ENCODE peak calls at places on chromosomes 11 and 22, in ten cellular contexts. D, T, C, Q, R, L, X, W, Z and J are unnamed samples.
A peak's percentile ranks its signal among the peaks of the same experiment; 100 is the strongest.

GRCh38 chr11:336666-337002 is 16.0 kb upstream of the IFITM3 start:
- DNase-seq in D (no peak), T (no peak), C (no peak), Q (no peak), R (no peak), L (no peak), X (no peak), W (no peak), Z (no peak), J (no peak)

GRCh38 chr11:22656128-22656527 is 10.3 kb upstream of the GAS2 start:
- DNase-seq in D (no peak), T (no peak), C (peak; percentile 11), Q (no peak), R (no peak), L (no peak), X (no peak), W (no peak), Z (peak; percentile 41), J (no peak)

GRCh38 chr22:49291781-49292180 is 535.9 kb downstream of the BRD1 start:
- DNase-seq in D (no peak), T (no peak), C (no peak), Q (no peak), R (no peak), L (no peak), X (no peak), W (no peak), Z (no peak), J (no peak)

GRCh38 chr22:36546092-36546804 is 17.3 kb upstream of the EIF3D start:
- DNase-seq in D (peak; percentile 24), T (peak; percentile 52), C (peak; percentile 63), Q (no peak), R (peak; percentile 72), L (peak; percentile 72), X (no peak), W (peak; percentile 75), Z (peak; percentile 90), J (no peak)

GRCh38 chr11:63667993-63668392 is 3.2 kb downstream of the ATL3 start:
- DNase-seq in D (no peak), T (no peak), C (peak; percentile 96), Q (no peak), R (peak; percentile 91), L (no peak), X (no peak), W (no peak), Z (peak; percentile 62), J (no peak)

GRCh38 chr11:93622043-93622442 is 39.4 kb upstream of the CEP295 start:
- DNase-seq in D (no peak), T (no peak), C (peak; percentile 3), Q (no peak), R (peak; percentile 19), L (peak; percentile 39), X (no peak), W (no peak), Z (peak; percentile 51), J (no peak)

GRCh38 chr11:47553417-47553746 is 450 bp upstream of the CELF1 start:
- DNase-seq in D (no peak), T (no peak), C (no peak), Q (no peak), R (peak; percentile 31), L (no peak), X (no peak), W (no peak), Z (no peak), J (no peak)

GRCh38 chr11:117794144-117794543 is 2.9 kb downstream of the DSCAML1 start:
- DNase-seq in D (no peak), T (no peak), C (no peak), Q (no peak), R (no peak), L (no peak), X (no peak), W (no peak), Z (no peak), J (no peak)

GRCh38 chr22:41482319-41482935 is 13.5 kb downstream of the ACO2 start:
- DNase-seq in D (no peak), T (no peak), C (peak; percentile 58), Q (no peak), R (peak; percentile 28), L (no peak), X (no peak), W (no peak), Z (no peak), J (no peak)

DNA sequence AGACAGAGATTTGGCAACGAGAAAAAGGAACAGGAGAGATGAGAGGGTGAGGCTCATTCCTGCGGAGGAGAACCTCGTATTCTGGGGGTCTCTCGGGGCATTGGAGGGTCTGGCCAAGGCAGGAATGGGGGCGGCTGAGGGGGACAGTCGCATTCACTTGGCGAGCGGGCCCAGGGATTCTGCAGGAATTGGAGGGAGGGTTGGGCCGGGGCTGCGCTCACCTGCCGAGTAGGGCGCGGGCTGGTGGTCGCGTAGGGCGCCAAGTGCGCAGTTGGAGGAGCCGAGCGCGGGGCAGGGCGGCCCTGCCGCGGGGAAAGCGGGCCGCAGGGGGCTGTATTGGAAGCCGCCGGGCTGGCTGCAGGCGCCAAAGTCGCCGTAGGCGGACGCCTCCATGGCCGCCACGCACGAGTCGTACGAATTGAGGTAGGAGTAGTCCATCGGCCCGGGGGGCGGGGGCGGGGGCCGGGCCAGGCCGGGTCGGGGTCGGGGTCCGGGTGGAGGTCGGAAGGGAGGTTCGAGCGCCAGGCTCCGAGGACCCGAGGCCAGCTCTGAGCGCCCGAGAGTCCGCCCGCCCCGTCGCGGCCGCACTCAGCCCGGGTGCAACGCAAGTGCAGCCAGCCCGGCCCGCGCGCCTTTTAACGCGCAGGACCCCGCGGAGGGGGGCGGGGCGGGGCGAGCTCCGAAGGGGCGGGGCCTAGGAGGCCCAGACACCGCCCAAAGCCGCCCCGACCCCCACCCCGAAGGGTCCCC is at the start of gene PHOX2A:
- DNase-seq in D (no peak), T (no peak), C (no peak), Q (no peak), R (no peak), L (no peak), X (no peak), W (no peak), Z (no peak), J (no peak)
- H3K4me3 ChIP-seq in D (peak within 1 kb of the TSS; percentile 52), T (no peak within 1 kb of the TSS), C (no peak within 1 kb of the TSS), Q (no peak within 1 kb of the TSS), R (no peak within 1 kb of the TSS), L (no peak within 1 kb of the TSS), X (no peak within 1 kb of the TSS), W (no peak within 1 kb of the TSS), Z (peak within 1 kb of the TSS; percentile 53), J (no peak within 1 kb of the TSS)

DNA sequence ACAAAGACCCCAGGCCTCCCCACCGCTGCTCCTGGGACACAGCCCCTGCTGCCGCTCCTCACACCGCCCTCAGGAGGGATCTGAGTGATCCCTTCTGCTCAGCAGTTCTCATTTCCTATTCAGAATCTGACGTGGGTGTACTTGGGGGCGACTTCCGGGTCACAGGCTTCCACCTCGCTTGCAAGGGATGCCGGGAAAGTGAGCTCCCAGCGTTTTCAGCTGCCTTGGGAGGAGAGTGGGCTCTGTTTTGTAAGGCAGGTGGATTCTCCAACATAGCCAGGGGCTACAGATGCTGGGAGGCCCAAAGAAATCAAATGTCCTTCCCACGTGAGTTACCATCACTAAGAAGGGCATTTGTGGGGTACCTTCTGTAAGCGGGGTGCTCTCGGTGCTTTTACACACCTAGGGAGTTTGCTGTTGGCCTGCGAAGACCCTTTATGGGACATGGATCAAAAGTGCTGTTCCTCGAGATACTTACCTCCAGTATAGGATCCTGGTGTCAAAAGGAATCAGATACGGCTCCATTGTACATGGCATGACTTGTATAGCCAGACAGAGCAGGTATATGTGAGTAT is 9.7 kb upstream of the LRRC10B start:
- DNase-seq in D (no peak), T (no peak), C (no peak), Q (no peak), R (no peak), L (no peak), X (no peak), W (no peak), Z (no peak), J (no peak)
- H3K4me3 ChIP-seq in D (no peak overlapping the region), T (no peak overlapping the region), C (no peak overlapping the region), Q (no peak overlapping the region), R (no peak overlapping the region), L (no peak overlapping the region), X (no peak overlapping the region), W (no peak overlapping the region), Z (no peak overlapping the region), J (no peak overlapping the region)

GRCh38 chr11:65713212-65713969 is 1.3 kb downstream of the KAT5 start:
- DNase-seq in D (no peak), T (no peak), C (no peak), Q (no peak), R (no peak), L (no peak), X (no peak), W (no peak), Z (no peak), J (no peak)
- H3K4me3 ChIP-seq in D (peak overlapping the region; percentile 75), T (no peak overlapping the region), C (peak overlapping the region; percentile 69), Q (no peak overlapping the region), R (peak overlapping the region; percentile 88), L (no peak overlapping the region), X (peak overlapping the region; percentile 81), W (no peak overlapping the region), Z (no peak overlapping the region), J (peak overlapping the region; percentile 94)

DNA sequence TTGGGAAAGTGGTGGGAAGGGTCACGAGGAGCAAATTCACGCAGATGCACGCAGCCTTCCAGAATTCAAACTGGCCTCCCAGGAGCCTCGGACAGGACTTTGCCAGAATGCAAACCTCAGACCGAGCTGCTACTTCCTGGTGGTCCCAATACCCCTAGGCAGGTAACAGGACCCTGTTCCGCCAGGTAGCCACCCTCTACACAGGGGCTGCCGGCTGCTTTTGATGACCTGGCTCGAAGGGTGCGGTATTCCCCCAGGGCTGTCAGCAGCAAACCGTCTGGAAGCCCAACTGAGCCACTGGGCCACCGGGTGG is 81.7 kb downstream of the TRMU start:
- DNase-seq in D (no peak), T (no peak), C (no peak), Q (no peak), R (no peak), L (no peak), X (no peak), W (no peak), Z (no peak), J (no peak)
- H3K4me3 ChIP-seq in D (no peak overlapping the region), T (no peak overlapping the region), C (no peak overlapping the region), Q (no peak overlapping the region), R (no peak overlapping the region), L (no peak overlapping the region), X (no peak overlapping the region), W (no peak overlapping the region), Z (no peak overlapping the region), J (no peak overlapping the region)